ENCODE peak calls at places on chromosomes 12 and 14, in six cellular contexts. K is aorta; L is CD4-positive, alpha-beta memory T cell; I is left lung; Z is K562; C is body of pancreas. N is an unnamed sample.

GRCh38 chr12:30753761-30754382 is 879 bp downstream of the CAPRIN2 start:
- DNase-seq in L (no peak), I (no peak), Z (no peak), K (no peak), C (no peak), N (no peak)

GRCh38 chr12:39723831-39724230 is 104.2 kb upstream of the ABCD2 start:
- DNase-seq in Z (no peak), L (no peak), K (peak; percentile 30), C (no peak), I (no peak), N (no peak)

GRCh38 chr12:117328556-117329100 is 32.8 kb downstream of the NOS1 start:
- DNase-seq in C (no peak), I (no peak), K (no peak), L (no peak), Z (no peak), N (no peak)

GRCh38 chr12:16277585-16277984 is at the start of gene SLC15A5:
- DNase-seq in L (no peak), I (no peak), Z (no peak), K (no peak), C (no peak), N (no peak)

GRCh38 chr14:26332966-26333365 is 264.9 kb downstream of the NOVA1 start:
- DNase-seq in I (peak; percentile 15), L (no peak), K (no peak), C (no peak), Z (no peak), N (no peak)

GRCh38 chr12:108955225-108955835 is 65.5 kb downstream of the SVOP start:
- DNase-seq in C (peak; percentile 19), I (no peak), Z (no peak), L (no peak), K (no peak), N (no peak)

GRCh38 chr12:77594386-77594785 is 236.3 kb upstream of the NAV3 start:
- DNase-seq in L (no peak), Z (no peak), I (no peak), K (no peak), C (no peak), N (no peak)

GRCh38 chr14:41607966-41608663 is 1.4 kb downstream of the LRFN5 start:
- DNase-seq in Z (no peak), L (no peak), I (peak; percentile 74), K (peak; percentile 77), C (no peak), N (no peak)

GRCh38 chr12:80565276-80565675 is 121.2 kb downstream of the PTPRQ start:
- DNase-seq in Z (no peak), C (no peak), K (no peak), I (no peak), L (no peak), N (no peak)

GRCh38 chr12:71737204-71737603 is 17.5 kb upstream of the RAB21 start:
- DNase-seq in L (no peak), Z (no peak), I (no peak), K (no peak), C (no peak), N (no peak)

GRCh38 chr12:53538209-53538689 is 31.0 kb upstream of the NPFF start:
- DNase-seq in C (peak; percentile 32), L (no peak), Z (no peak), K (no peak), I (no peak), N (no peak)

GRCh38 chr12:55931780-55932545 is 1.0 kb downstream of the DGKA start:
- DNase-seq in L (no peak), Z (peak; percentile 67), I (peak; percentile 92), K (peak; percentile 89), C (peak; percentile 62), N (peak; percentile 60)

GRCh38 chr12:8912910-8913309 is 1.4 kb upstream of the PHC1 start:
- DNase-seq in C (peak; percentile 27), L (peak; percentile 23), Z (peak; percentile 20), K (no peak), I (no peak), N (no peak)

GRCh38 chr14:80587096-80587724 is 354.3 kb downstream of the CEP128 start:
- DNase-seq in C (peak; percentile 11), K (no peak), I (no peak), L (peak; percentile 13), Z (no peak), N (no peak)

GRCh38 chr14:71473843-71474242 is 458.4 kb upstream of the RGS6 start:
- DNase-seq in L (no peak), Z (no peak), I (no peak), C (no peak), K (no peak), N (no peak)

GRCh38 chr14:37599527-37600368 is 4.3 kb downstream of the TTC6 start:
- DNase-seq in K (no peak), L (no peak), Z (no peak), C (no peak), I (no peak), N (no peak)

GRCh38 chr14:88592016-88592415 is 29.2 kb downstream of the ZC3H14 start:
- DNase-seq in C (peak; percentile 42), I (no peak), Z (no peak), L (no peak), K (no peak), N (no peak)
- H3K36me3 ChIP-seq in C (no peaks in the 10 kb centered on the region), I (no peaks in the 10 kb centered on the region), Z (peaks cover 58% of the 10 kb centered on the region), L (peaks cover 10% of the 10 kb centered on the region), K (peaks cover 2% of the 10 kb centered on the region), N (no peaks in the 10 kb centered on the region)

GRCh38 chr12:52041695-52042123 is 9.5 kb upstream of the NR4A1 start:
- DNase-seq in I (no peak), C (peak; percentile 80), L (no peak), Z (peak; percentile 56), K (peak; percentile 86), N (no peak)

GRCh38 chr12:52042706-52043385 is 8.4 kb upstream of the NR4A1 start:
- DNase-seq in K (no peak), C (no peak), I (no peak), Z (no peak), L (no peak), N (no peak)

GRCh38 chr12:52043386-52044212 is 7.6 kb upstream of the NR4A1 start:
- DNase-seq in C (peak; percentile 83), I (no peak), K (peak; percentile 95), Z (no peak), L (no peak), N (no peak)

GRCh38 chr12:52038447-52038846 is 12.8 kb upstream of the NR4A1 start:
- DNase-seq in K (peak; percentile 71), L (no peak), I (no peak), C (no peak), Z (no peak), N (no peak)

DNA sequence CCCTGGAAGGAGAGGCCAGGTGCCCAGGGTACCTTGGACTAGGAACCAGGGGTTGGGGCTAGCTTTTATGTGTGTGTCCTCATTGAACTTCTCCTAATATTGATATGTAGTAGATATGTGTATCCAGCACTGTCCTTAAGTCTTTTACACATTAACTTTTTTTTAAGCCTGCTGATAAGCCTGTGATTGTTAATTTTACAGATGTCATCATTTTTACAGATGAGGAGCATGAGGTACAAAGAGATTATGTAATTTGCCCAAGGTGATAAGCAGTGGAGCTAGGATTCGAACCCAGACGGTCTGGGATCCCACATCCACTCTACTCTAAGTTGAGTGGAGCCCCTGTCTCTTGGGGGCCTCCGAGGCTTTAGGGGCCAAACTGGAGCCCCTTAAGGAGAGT is 10.2 kb upstream of the NR4A1 start:
- DNase-seq in K (no peak), L (no peak), C (no peak), Z (no peak), I (peak; percentile 27), N (no peak)
- H3K4me1 ChIP-seq in K (no peaks in the 10 kb centered on the region), L (peaks cover 27% of the 10 kb centered on the region), C (peaks cover 62% of the 10 kb centered on the region), Z (peaks cover 9% of the 10 kb centered on the region), I (peaks cover 28% of the 10 kb centered on the region), N (peaks cover 24% of the 10 kb centered on the region)

GRCh38 chr14:76929927-76930326 is 98.6 kb downstream of the IRF2BPL start:
- DNase-seq in Z (peak; percentile 19), C (no peak), K (no peak), I (no peak), L (peak; percentile 76), N (peak; percentile 66)
- H3K4me3 ChIP-seq in Z (no peak overlapping the region), C (no peak overlapping the region), K (no peak overlapping the region), I (no peak overlapping the region), L (no peak overlapping the region), N (no peak overlapping the region)

GRCh38 chr12:119686776-119687175 is 18.8 kb downstream of the PRKAB1 start:
- DNase-seq in Z (no peak), K (no peak), I (no peak), L (no peak), C (no peak), N (no peak)

GRCh38 chr12:119687344-119687865 is 19.5 kb downstream of the PRKAB1 start:
- DNase-seq in K (no peak), C (no peak), I (no peak), L (no peak), Z (no peak), N (no peak)

GRCh38 chr12:119686355-119686754 is 18.4 kb downstream of the PRKAB1 start:
- DNase-seq in L (no peak), Z (no peak), I (no peak), C (no peak), K (no peak), N (no peak)

GRCh38 chr12:119689935-119690500 is 22.1 kb downstream of the PRKAB1 start:
- DNase-seq in K (no peak), Z (no peak), I (no peak), C (no peak), L (no peak), N (no peak)

DNA sequence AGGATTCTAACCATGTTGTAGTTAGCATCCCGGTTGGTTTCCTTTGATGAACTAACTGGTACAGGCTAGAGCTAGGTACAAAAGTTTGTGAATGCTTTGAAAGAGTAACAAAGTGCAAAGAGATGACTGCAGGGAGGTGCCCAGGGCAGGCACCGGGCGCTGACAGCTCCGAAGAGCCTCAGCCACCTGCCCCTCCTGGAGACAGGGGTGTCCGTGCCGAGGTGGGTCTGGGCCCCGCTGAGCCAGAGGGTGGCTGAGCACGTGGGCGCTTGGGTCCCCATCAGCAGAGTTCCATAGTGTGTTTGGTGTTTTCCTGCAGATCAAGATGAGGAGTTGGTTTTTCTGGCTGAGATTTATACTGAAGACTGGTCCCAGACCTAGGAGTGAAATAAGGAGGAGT is 19.9 kb downstream of the PRKAB1 start:
- DNase-seq in C (no peak), Z (no peak), I (no peak), K (no peak), L (no peak), N (no peak)
- H3K36me3 ChIP-seq in C (no peaks in the 10 kb centered on the region), Z (peaks cover 43% of the 10 kb centered on the region), I (no peaks in the 10 kb centered on the region), K (no peaks in the 10 kb centered on the region), L (no peaks in the 10 kb centered on the region), N (no peaks in the 10 kb centered on the region)

DNA sequence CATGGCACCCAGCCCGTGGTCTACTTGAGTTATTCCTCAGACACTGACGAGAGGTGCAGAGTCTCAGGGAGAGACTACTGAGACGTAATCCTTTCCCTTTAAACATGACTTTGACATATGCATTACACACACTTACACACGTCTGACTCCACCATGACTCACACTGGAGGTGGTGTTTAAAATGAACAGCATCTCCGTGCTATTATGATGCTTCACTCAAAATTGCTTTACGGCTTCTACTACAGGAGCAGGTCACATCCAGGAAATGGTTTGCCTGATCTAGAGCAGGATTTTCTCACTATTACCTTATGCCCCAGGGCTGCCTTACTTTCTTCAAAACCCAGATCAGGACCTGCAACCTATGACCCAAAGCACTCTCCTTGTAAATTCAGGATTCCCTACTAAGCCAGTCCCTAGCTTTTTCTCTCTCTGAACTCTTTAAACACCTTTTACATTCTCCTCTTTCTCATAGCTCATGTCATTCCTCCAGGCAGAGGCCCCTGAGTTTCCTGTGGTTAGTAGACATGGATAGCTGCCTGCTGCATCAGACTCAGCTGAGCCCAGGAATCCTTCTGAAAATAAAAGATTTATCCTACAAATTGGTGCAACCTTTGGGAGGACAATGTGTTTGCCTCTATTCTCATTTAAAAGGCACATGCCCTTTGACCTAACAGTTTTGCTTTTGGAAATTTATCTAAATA is 31.2 kb downstream of the TMCC3 start:
- DNase-seq in K (no peak), Z (no peak), I (no peak), C (no peak), L (no peak), N (peak; percentile 72)
- H3K4me1 ChIP-seq in K (no peaks in the 10 kb centered on the region), Z (peaks cover 18% of the 10 kb centered on the region), I (peaks cover 14% of the 10 kb centered on the region), C (peaks cover 17% of the 10 kb centered on the region), L (peaks cover 7% of the 10 kb centered on the region), N (peaks cover 5% of the 10 kb centered on the region)